ENCODE peak calls at places on chromosomes 13 and 19, in five cellular contexts. D is A549, K is K562, E is GM12878, C is HepG2. N is an unnamed sample.

GRCh38 chr19:4602915-4603314 is 36.4 kb upstream of the TNFAIP8L1 start:
- DNase-seq in C (no peak), K (no peak), E (no peak), D (no peak), N (no peak)

GRCh38 chr19:51365211-51366049 is 758 bp downstream of the ETFB start:
- DNase-seq in E (no peak), C (peak), D (peak), K (peak), N (peak)

GRCh38 chr19:45091031-45091918 is 1.7 kb upstream of the PPP1R37 start:
- DNase-seq in K (peak), D (peak), C (no peak), E (peak), N (peak)

GRCh38 chr13:51800456-51800855 is 3.5 kb downstream of the DHRS12 start:
- DNase-seq in C (no peak), K (no peak), D (no peak), E (no peak), N (no peak)

GRCh38 chr19:17352608-17353280 is 15.4 kb downstream of the GTPBP3 start:
- DNase-seq in E (no peak), K (no peak), D (no peak), C (no peak), N (no peak)

GRCh38 chr13:101144808-101145419 is 271.4 kb downstream of the NALCN start:
- DNase-seq in K (peak), C (peak), D (peak), E (peak), N (peak)

GRCh38 chr13:68713394-68713793 is 1394.2 kb upstream of the ATXN8OS start:
- DNase-seq in D (no peak), E (no peak), K (no peak), C (no peak), N (peak)

GRCh38 chr19:10740798-10741197 is 22.9 kb downstream of the DNM2 start:
- DNase-seq in C (no peak), D (no peak), K (peak), E (no peak), N (no peak)

GRCh38 chr19:18529782-18530181 is 7.9 kb upstream of the ELL start:
- DNase-seq in K (peak), C (no peak), E (no peak), D (no peak), N (no peak)

GRCh38 chr13:31046711-31047279 is 114.3 kb downstream of the TEX26 start:
- DNase-seq in C (no peak), E (no peak), D (no peak), K (no peak), N (no peak)

GRCh38 chr13:109708014-109708617 is 78.3 kb downstream of the IRS2 start:
- DNase-seq in D (no peak), K (no peak), E (no peak), C (no peak), N (no peak)

GRCh38 chr13:106513025-106513424 is 22.4 kb downstream of the EFNB2 start:
- DNase-seq in D (no peak), C (no peak), K (no peak), E (no peak), N (no peak)

GRCh38 chr13:40657307-40657706 is 9.1 kb downstream of the FOXO1 start:
- DNase-seq in K (no peak), C (no peak), D (no peak), E (no peak), N (no peak)

GRCh38 chr13:40217675-40218074 is 448.8 kb downstream of the FOXO1 start:
- DNase-seq in D (no peak), K (no peak), C (no peak), E (no peak), N (no peak)

GRCh38 chr13:99366075-99366987 is 59.1 kb upstream of the GPR183 start:
- DNase-seq in E (peak), K (no peak), D (no peak), C (no peak), N (no peak)

GRCh38 chr19:47419789-47420188 is 462 bp upstream of the MEIS3 start:
- DNase-seq in K (no peak), E (no peak), C (no peak), D (no peak), N (no peak)
- TF ChIP-seq JUNB in K (no peak), E (no peak), C (no peak), D (no peak), N (no peak)

DNA sequence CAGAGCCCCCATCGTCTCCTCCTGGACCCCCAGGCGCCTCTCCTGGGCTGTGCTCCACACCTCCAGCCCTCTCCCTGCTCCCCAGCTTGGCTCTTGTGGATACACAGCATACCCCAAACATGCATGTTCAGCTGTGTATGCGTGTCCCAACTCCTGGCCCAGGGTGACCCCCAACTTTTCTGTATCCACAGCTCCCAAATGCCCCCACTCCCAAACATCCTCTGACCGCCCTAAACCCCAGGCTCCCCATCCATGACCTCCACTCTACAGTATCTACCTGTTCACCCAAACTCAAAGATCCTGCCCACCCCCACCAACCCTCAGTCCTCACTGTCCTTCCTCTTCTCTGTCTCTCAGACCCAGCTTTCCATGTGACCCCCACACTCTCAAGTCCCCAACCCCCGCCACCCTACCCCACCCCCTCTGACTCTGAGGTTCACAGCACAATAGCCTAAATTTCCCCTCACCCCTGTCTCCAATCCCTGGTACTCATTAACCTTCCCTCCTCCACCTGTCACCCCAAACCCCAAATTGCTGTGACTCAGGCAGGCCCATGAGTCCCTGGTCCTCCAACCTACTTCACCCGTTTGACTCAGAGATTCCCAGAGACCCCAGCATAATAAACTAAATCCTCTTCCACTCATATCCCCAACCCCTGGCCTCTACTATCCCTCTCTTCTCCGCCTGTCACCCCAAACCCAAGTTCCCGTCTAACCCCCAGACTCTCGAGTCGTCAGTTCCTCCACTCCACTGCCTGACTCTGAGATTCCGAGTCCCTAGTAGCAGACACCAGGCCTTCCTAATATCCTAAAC is 952 bp downstream of the UBE2M start:
- DNase-seq in C (no peak), D (no peak), E (no peak), K (no peak), N (no peak)
- TF ChIP-seq JUNB in C (no peak), D (no peak), E (no peak), K (no peak), N (no peak)

GRCh38 chr19:37221136-37221535 is 3.1 kb downstream of the ZNF383 start:
- DNase-seq in D (no peak), C (no peak), K (no peak), E (no peak), N (no peak)
- TF ChIP-seq JUNB in D (no peak), C (no peak), K (no peak), E (no peak), N (no peak)

GRCh38 chr13:95564091-95564490 is 11.6 kb downstream of the CLDN10 start:
- DNase-seq in K (no peak), D (peak), C (no peak), E (no peak), N (no peak)
- TF ChIP-seq JUNB in K (no peak), D (no peak), C (no peak), E (no peak), N (no peak)

GRCh38 chr13:42807866-42808265 is 26.5 kb downstream of the FAM216B start:
- DNase-seq in C (peak), E (no peak), K (no peak), D (peak), N (no peak)
- TF ChIP-seq JUNB in C (no peak), E (no peak), K (no peak), D (no peak), N (no peak)

DNA sequence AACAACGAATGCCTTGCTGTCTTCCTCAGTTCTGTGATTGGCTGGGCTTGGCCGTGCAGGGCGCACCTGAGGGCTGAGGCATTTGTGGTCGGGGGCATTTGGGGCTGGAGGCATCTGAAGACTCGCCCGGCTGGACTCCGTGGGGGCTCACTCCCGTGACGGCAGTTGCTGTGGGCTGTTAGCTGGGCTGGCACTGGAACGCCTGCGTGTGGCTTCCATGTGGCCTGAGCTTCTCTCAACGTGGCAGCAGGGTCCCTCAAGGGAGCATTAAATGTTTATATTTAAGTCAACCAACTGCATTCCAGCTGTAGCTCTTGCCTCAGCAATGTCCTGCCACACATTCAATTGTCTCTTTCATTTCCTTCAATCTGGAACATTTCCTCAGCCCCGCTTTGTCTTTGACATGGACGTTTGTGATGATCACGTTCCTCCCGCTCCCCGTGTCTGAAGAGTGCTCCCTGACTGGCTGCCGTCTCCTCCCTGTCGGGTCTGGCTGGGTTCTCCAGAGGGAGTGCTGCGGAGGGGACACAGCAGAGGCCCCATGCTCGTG is 21.0 kb downstream of the CCDC8 start:
- DNase-seq in E (no peak), D (no peak), C (no peak), K (no peak), N (no peak)
- TF ChIP-seq JUNB in E (no peak), D (no peak), C (no peak), K (no peak), N (no peak)

DNA sequence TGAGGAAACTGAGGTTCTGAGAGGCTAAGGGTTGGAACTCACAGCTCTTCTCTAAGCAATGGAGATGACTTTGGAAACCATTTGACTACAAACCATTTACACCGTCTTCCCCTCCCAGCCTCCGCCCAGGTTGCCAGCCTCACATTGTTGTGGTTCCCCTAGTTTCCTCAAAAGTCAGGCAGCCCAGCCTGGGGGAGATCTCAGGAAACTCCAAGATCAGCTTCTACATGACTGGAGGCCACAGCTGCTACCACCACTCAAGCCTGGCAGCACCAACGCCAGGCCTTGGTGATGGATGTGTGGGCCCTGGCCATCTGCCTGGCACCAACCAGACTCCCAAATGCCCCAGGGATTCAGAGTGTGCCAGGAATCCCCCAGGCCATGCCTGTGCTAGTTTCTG is 207.9 kb downstream of the TSHZ3 start:
- DNase-seq in K (no peak), D (no peak), E (no peak), C (no peak), N (no peak)
- TF ChIP-seq JUNB in K (no peak), D (no peak), E (no peak), C (no peak), N (no peak)

GRCh38 chr13:26921918-26922317 is 161.3 kb upstream of the GPR12 start:
- DNase-seq in E (no peak), C (no peak), D (no peak), K (no peak), N (no peak)

GRCh38 chr13:26929971-26930730 is 169.6 kb upstream of the GPR12 start:
- DNase-seq in E (no peak), C (peak), K (peak), D (peak), N (peak)

GRCh38 chr13:26923824-26924605 is 163.4 kb upstream of the GPR12 start:
- DNase-seq in K (no peak), D (peak), C (no peak), E (no peak), N (no peak)

GRCh38 chr13:26926371-26926770 is 165.8 kb upstream of the GPR12 start:
- DNase-seq in D (no peak), C (no peak), K (no peak), E (no peak), N (no peak)

GRCh38 chr13:26927511-26927910 is 166.9 kb upstream of the GPR12 start:
- DNase-seq in C (no peak), D (no peak), E (no peak), K (no peak), N (no peak)
- TF ChIP-seq JUNB in C (no peak), D (no peak), E (no peak), K (no peak), N (no peak)

GRCh38 chr13:71254384-71254783 is 612.6 kb downstream of the DACH1 start:
- DNase-seq in C (no peak), K (no peak), D (no peak), E (no peak), N (peak)

GRCh38 chr13:71255633-71256032 is 611.4 kb downstream of the DACH1 start:
- DNase-seq in D (no peak), E (no peak), C (no peak), K (no peak), N (no peak)

DNA sequence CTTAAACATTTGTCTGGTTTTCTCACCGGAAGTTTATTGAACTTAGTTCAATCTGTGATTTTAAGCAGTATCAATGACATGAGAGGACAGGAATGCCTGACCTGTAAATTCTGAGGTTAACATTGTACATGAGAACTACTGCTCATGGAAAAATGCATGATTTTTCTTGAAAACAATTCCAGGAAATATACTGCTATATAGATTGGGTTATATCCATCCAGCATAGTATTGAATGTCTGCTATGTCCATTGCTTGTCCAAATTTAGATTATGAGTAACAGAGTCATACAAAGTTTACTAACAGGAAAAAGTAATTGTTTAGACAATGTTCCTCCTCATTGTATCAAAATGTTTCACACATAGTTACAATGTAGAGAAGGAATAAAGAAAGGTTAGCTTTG is 606.8 kb downstream of the DACH1 start:
- DNase-seq in D (no peak), K (no peak), C (no peak), E (no peak), N (no peak)
- TF ChIP-seq JUNB in D (no peak), K (no peak), C (no peak), E (no peak), N (no peak)

DNA sequence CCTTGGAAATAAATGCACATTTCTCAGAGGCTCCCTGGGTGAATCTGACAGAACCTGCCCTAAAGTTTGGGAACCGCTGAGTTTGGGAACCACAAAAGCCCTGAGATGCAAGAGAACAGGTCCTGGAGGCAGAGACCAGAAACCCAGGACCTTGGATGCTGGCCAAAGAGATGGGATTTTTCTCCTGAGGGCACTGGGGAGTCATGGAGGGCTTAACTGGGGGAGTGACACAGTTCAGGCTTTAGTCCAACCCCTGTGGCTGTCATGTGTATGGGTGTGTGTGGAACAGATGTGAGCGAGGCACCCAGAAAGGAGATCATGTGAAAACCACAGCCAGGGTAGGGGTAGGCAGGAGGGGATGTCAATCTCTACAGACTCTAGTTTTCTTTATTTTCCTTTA is 3.9 kb upstream of the NCCRP1 start:
- DNase-seq in D (no peak), K (no peak), C (no peak), E (no peak), N (no peak)
- TF ChIP-seq JUNB in D (no peak), K (no peak), C (no peak), E (no peak), N (no peak)